ENCODE peak calls at places on chromosome 7, in five cellular contexts. K, Y, F, W and R are unnamed samples.

GRCh38 chr7:47452295-47452694 is 129.6 kb downstream of the TNS3 start:
- DNase-seq in Y (peak; percentile 19), F (no peak), W (no peak), K (no peak), R (no peak)

GRCh38 chr7:85583225-85583672 is 396.4 kb upstream of the SEMA3D start:
- DNase-seq in Y (no peak), W (no peak), F (no peak), K (no peak), R (no peak)

GRCh38 chr7:101330011-101330484 is 8.4 kb upstream of the IFT22 start:
- DNase-seq in K (no peak), Y (no peak), F (no peak), W (no peak), R (no peak)

GRCh38 chr7:91005024-91005423 is 259.2 kb upstream of the FZD1 start:
- DNase-seq in Y (no peak), K (no peak), F (no peak), W (no peak), R (no peak)

GRCh38 chr7:47915066-47915976 is 32.9 kb downstream of the PKD1L1 start:
- DNase-seq in K (no peak), F (no peak), W (no peak), Y (peak; percentile 77), R (no peak)

GRCh38 chr7:57207836-57208235 is 75.6 kb upstream of the ZNF479 start:
- DNase-seq in K (no peak), Y (no peak), W (no peak), F (no peak), R (no peak)

GRCh38 chr7:47337531-47337930 is 244.4 kb downstream of the TNS3 start:
- DNase-seq in F (peak; percentile 64), W (no peak), K (no peak), Y (no peak), R (no peak)

GRCh38 chr7:27640914-27641570 is 21.6 kb downstream of the HIBADH start:
- DNase-seq in F (peak; percentile 90), W (no peak), K (no peak), Y (peak; percentile 30), R (no peak)

GRCh38 chr7:78777844-78778243 is 675.6 kb downstream of the MAGI2 start:
- DNase-seq in K (no peak), F (no peak), W (no peak), Y (no peak), R (no peak)

GRCh38 chr7:40833541-40834234 is 698.9 kb downstream of the SUGCT start:
- DNase-seq in K (no peak), Y (peak; percentile 30), W (no peak), F (no peak), R (no peak)

GRCh38 chr7:69714886-69715571 is 116.8 kb downstream of the AUTS2 start:
- DNase-seq in K (no peak), W (no peak), Y (peak; percentile 72), F (no peak), R (no peak)

GRCh38 chr7:157561816-157562410 is 225.1 kb downstream of the DNAJB6 start:
- DNase-seq in F (no peak), Y (no peak), K (no peak), W (no peak), R (no peak)

GRCh38 chr7:4763794-4764185 is 11.6 kb upstream of the AP5Z1 start:
- DNase-seq in Y (no peak), F (no peak), W (no peak), K (no peak), R (no peak)

GRCh38 chr7:28136885-28137284 is 43.7 kb downstream of the JAZF1 start:
- DNase-seq in F (no peak), Y (no peak), W (no peak), K (no peak), R (no peak)

GRCh38 chr7:20778063-20778721 is 8.5 kb downstream of the SP8 start:
- DNase-seq in K (no peak), W (peak; percentile 60), Y (no peak), F (peak; percentile 21), R (peak; percentile 90)

GRCh38 chr7:48611993-48612392 is 312.4 kb upstream of the CDC14C start:
- DNase-seq in K (no peak), F (no peak), Y (no peak), W (no peak), R (no peak)

GRCh38 chr7:66186991-66187390 is 18.1 kb upstream of the TPST1 start:
- DNase-seq in F (no peak), Y (no peak), W (no peak), K (no peak), R (no peak)

GRCh38 chr7:30729642-30730041 is 22.3 kb upstream of the INMT start:
- DNase-seq in K (no peak), W (no peak), F (no peak), Y (no peak), R (no peak)

GRCh38 chr7:4840097-4840501 is 21.7 kb downstream of the PAPOLB start:
- DNase-seq in W (no peak), Y (no peak), K (no peak), F (no peak), R (no peak)

GRCh38 chr7:116802784-116803183 is 59.6 kb upstream of the CAPZA2 start:
- DNase-seq in K (no peak), Y (peak; percentile 77), F (peak; percentile 77), W (no peak), R (no peak)

GRCh38 chr7:34155225-34155908 is 250.0 kb downstream of the BMPER start:
- DNase-seq in F (peak; percentile 95), Y (peak; percentile 99), K (no peak), W (no peak), R (no peak)

GRCh38 chr7:127437772-127438330 is 45.3 kb upstream of the ZNF800 start:
- DNase-seq in K (no peak), F (peak; percentile 30), W (no peak), Y (peak; percentile 74), R (no peak)

GRCh38 chr7:87325576-87326370 is 19.7 kb upstream of the CROT start:
- DNase-seq in Y (no peak), K (no peak), F (no peak), W (no peak), R (no peak)

GRCh38 chr7:37251222-37251621 is 197.4 kb downstream of the ELMO1 start:
- DNase-seq in W (no peak), F (no peak), K (no peak), Y (no peak), R (no peak)

GRCh38 chr7:28686418-28686800 is 271.7 kb downstream of the TRIL start:
- DNase-seq in Y (peak; percentile 50), K (no peak), W (no peak), F (peak; percentile 69), R (no peak)

GRCh38 chr7:135147341-135147898 is 452 bp upstream of the TMEM140 start:
- DNase-seq in W (no peak), Y (peak; percentile 49), K (no peak), F (no peak), R (no peak)

GRCh38 chr7:158248816-158249215 is 338.8 kb downstream of the PTPRN2 start:
- DNase-seq in Y (no peak), W (no peak), K (no peak), F (no peak), R (no peak)

GRCh38 chr7:102029616-102030015 is 212.2 kb downstream of the CUX1 start:
- DNase-seq in Y (no peak), W (no peak), K (no peak), F (no peak), R (no peak)

GRCh38 chr7:136229819-136230609 is 252.9 kb upstream of the MTPN start:
- DNase-seq in F (no peak), W (no peak), Y (no peak), K (no peak), R (no peak)

GRCh38 chr7:43652364-43652763 is 69.5 kb downstream of the STK17A start:
- DNase-seq in W (no peak), K (no peak), Y (no peak), F (no peak), R (no peak)

GRCh38 chr7:102004229-102004628 is 186.8 kb downstream of the CUX1 start:
- DNase-seq in F (peak; percentile 11), W (no peak), Y (peak; percentile 16), K (no peak), R (no peak)

GRCh38 chr7:73526892-73527821 is 5.1 kb upstream of the BAZ1B start:
- DNase-seq in K (no peak), W (peak; percentile 49), Y (no peak), F (no peak), R (no peak)

GRCh38 chr7:130114374-130114773 is 44.0 kb downstream of the KLHDC10 start:
- DNase-seq in K (no peak), W (no peak), F (no peak), Y (no peak), R (no peak)

GRCh38 chr7:88665892-88666514 is 93.5 kb upstream of the ZNF804B start:
- DNase-seq in F (no peak), Y (no peak), W (no peak), K (no peak), R (no peak)

GRCh38 chr7:143485091-143485490 is 7.4 kb downstream of the TAS2R41 start:
- DNase-seq in W (no peak), Y (no peak), K (no peak), F (no peak), R (no peak)

GRCh38 chr7:18288322-18289037 is 207.1 kb upstream of the HDAC9 start:
- DNase-seq in K (no peak), F (no peak), Y (no peak), W (no peak), R (no peak)

GRCh38 chr7:45863715-45864114 is 9.2 kb downstream of the CCDC201 start:
- DNase-seq in W (no peak), F (no peak), Y (no peak), K (no peak), R (peak; percentile 47)
- TF ChIP-seq CTCF in W (peak; percentile 34), F (no peak), Y (no peak), K (no peak), R (no peak)

GRCh38 chr7:114860196-114860595 is 61.7 kb upstream of the MDFIC start:
- DNase-seq in K (no peak), W (no peak), F (no peak), Y (no peak), R (no peak)
- TF ChIP-seq CTCF in K (no peak), W (no peak), F (no peak), Y (no peak), R (no peak)

GRCh38 chr7:51005074-51005473 is 222.4 kb upstream of the GRB10 start:
- DNase-seq in K (no peak), W (no peak), F (no peak), Y (no peak), R (no peak)

GRCh38 chr7:51006483-51007235 is 224.0 kb upstream of the GRB10 start:
- DNase-seq in K (no peak), Y (no peak), W (no peak), F (no peak), R (no peak)

GRCh38 chr7:51000956-51001355 is 218.3 kb upstream of the GRB10 start:
- DNase-seq in F (no peak), K (no peak), W (no peak), Y (no peak), R (no peak)
- TF ChIP-seq CTCF in F (no peak), K (no peak), W (no peak), Y (no peak), R (no peak)

DNA sequence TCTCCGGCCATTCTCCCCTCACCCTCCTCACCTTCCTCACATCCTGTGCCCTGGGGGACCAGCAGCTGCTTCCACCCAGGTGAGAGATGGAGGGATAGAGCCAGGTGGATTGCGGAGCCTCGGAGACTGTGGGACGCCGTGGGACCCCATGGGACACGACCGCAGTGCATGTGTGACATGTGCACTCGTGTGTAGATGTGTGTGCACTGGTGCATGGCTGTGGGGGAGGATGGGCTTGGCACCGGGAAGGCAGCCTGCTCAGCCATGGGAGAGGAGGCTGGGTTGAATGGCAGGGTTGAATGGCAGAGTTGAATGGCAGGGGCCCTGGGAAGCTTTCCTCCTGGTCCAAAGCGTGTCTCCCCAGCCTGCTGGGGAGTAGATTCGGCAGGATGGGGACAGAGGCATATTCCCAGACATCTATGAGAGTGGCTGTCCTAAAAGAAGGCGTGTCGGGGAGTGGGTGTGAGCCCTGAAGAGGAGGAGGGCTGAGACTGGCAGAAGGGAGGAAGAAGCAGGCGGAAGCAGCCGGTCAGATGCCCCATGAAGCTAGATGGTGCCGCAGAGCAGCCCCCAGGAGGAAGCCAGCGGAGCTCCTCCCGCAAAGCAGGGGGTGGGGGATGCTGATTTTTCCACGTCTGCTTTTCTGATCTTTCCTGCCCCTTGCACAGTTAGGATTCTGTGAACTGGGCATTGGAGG is 815 bp downstream of the GIMAP8 start:
- DNase-seq in F (no peak), K (peak; percentile 76), Y (no peak), W (no peak), R (no peak)
- TF ChIP-seq CTCF in F (no peak), K (no peak), Y (no peak), W (no peak), R (no peak)